ENCODE peak calls at places on chromosomes 5 and 9, in seven cellular contexts. F is GM12878, Z is HCT116, S is K562, Y is SK-N-SH, V is HepG2, X is H1. B is an unnamed sample.

GRCh38 chr5:41736641-41737040 is 133.6 kb downstream of the OXCT1 start:
- DNase-seq in S (no peak), Y (no peak), Z (no peak), V (no peak), F (no peak), X (no peak), B (no peak)

GRCh38 chr5:152092580-152092979 is 167.9 kb upstream of the GLRA1 start:
- DNase-seq in S (no peak), X (no peak), Y (no peak), Z (no peak), F (no peak), V (no peak), B (no peak)

GRCh38 chr9:73152953-73153352 is 1.3 kb downstream of the ANXA1 start:
- DNase-seq in V (no peak), F (peak; percentile 20), Y (no peak), X (no peak), S (no peak), Z (no peak), B (peak; percentile 43)

GRCh38 chr9:116499986-116500871 is 186.9 kb upstream of the TRIM32 start:
- DNase-seq in F (no peak), Z (peak; percentile 49), X (no peak), Y (no peak), V (no peak), S (peak; percentile 25), B (no peak)

GRCh38 chr9:131813116-131813515 is 73.2 kb upstream of the RAPGEF1 start:
- DNase-seq in F (no peak), X (no peak), Z (no peak), V (no peak), Y (no peak), S (no peak), B (no peak)

GRCh38 chr5:131275996-131276535 is 12.2 kb downstream of the CDC42SE2 start:
- DNase-seq in Y (no peak), F (no peak), X (no peak), Z (no peak), S (no peak), V (no peak), B (no peak)

GRCh38 chr5:61603211-61603908 is 271.3 kb downstream of the ZSWIM6 start:
- DNase-seq in V (no peak), S (no peak), Z (no peak), Y (peak; percentile 59), F (no peak), X (no peak), B (no peak)

GRCh38 chr9:24051587-24051986 is 225.5 kb upstream of the ELAVL2 start:
- DNase-seq in S (no peak), V (no peak), Z (no peak), Y (no peak), F (no peak), X (no peak), B (no peak)

GRCh38 chr5:151742870-151743294 is 15.5 kb downstream of the ATOX1 start:
- DNase-seq in X (no peak), Y (peak; percentile 62), S (peak; percentile 35), F (no peak), Z (peak; percentile 56), V (peak; percentile 41), B (peak; percentile 58)

GRCh38 chr5:90528704-90529233 is 615 bp downstream of the LYSMD3 start:
- DNase-seq in Z (no peak), F (no peak), Y (peak; percentile 10), V (no peak), S (peak; percentile 22), X (no peak), B (peak; percentile 54)

GRCh38 chr9:105333076-105333475 is 88.6 kb downstream of the SLC44A1 start:
- DNase-seq in V (no peak), X (no peak), S (no peak), F (no peak), Y (no peak), Z (no peak), B (no peak)

GRCh38 chr9:105341784-105342183 is 97.3 kb downstream of the SLC44A1 start:
- DNase-seq in F (no peak), S (no peak), X (no peak), V (no peak), Z (no peak), Y (no peak), B (peak; percentile 30)

GRCh38 chr9:136546697-136547481 is 1.0 kb upstream of the NOTCH1 start:
- DNase-seq in X (no peak), V (no peak), F (no peak), Y (peak; percentile 62), Z (no peak), S (no peak), B (peak; percentile 57)
- H3K9ac ChIP-seq in X (no peak overlapping the region), V (no peak overlapping the region), F (peak overlapping the region; percentile 86), Y (peak overlapping the region; percentile 81), Z (peak overlapping the region; percentile 94), S (peak overlapping the region; percentile 51), B (peak overlapping the region; percentile 77)

GRCh38 chr5:109653840-109654239 is 35.9 kb upstream of the MAN2A1 start:
- DNase-seq in Y (no peak), S (no peak), X (no peak), F (no peak), Z (no peak), V (no peak), B (no peak)

GRCh38 chr5:109653042-109653441 is 36.7 kb upstream of the MAN2A1 start:
- DNase-seq in X (no peak), F (no peak), Y (no peak), V (no peak), Z (no peak), S (no peak), B (no peak)

GRCh38 chr5:109652096-109652495 is 37.6 kb upstream of the MAN2A1 start:
- DNase-seq in Z (no peak), S (no peak), V (no peak), F (no peak), Y (no peak), X (no peak), B (no peak)

GRCh38 chr5:109655841-109656240 is 33.9 kb upstream of the MAN2A1 start:
- DNase-seq in Z (no peak), Y (no peak), F (no peak), X (no peak), S (no peak), V (no peak), B (no peak)

DNA sequence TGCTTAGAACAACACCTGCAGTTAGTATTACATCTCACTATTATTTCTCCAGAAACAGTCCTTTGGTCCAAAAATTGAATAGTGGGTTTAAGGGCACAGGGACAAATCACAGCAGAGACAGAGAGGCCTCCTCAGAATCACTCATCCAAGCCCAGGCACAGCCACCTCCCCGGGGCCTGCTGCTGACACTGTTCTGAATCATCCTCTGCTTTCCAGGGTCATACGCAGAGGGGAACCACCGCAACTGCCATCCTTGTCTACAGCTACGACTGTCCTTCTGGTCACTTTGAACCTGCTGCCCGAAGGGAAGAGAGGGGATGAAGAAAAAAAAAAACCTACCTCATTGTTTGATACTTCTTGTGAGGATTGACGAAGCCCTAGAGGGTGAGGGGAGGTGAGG is 35.3 kb upstream of the MAN2A1 start:
- DNase-seq in Y (no peak), Z (no peak), F (no peak), X (no peak), V (no peak), S (no peak), B (no peak)
- TF ChIP-seq MAX in Y (no peak), Z (no peak), F (no peak), X (no peak), V (no peak), S (no peak), B (no peak)

GRCh38 chr5:179224741-179225140 is 120.5 kb downstream of the ADAMTS2 start:
- DNase-seq in X (no peak), V (no peak), Y (no peak), Z (no peak), F (no peak), S (no peak), B (no peak)

GRCh38 chr5:179226696-179227095 is 118.6 kb downstream of the ADAMTS2 start:
- DNase-seq in X (no peak), Z (no peak), S (no peak), V (no peak), Y (no peak), F (no peak), B (no peak)

GRCh38 chr5:179227196-179227577 is 118.1 kb downstream of the ADAMTS2 start:
- DNase-seq in Z (no peak), V (no peak), S (no peak), X (no peak), F (no peak), Y (no peak), B (no peak)

GRCh38 chr5:179223961-179224360 is 121.3 kb downstream of the ADAMTS2 start:
- DNase-seq in Y (no peak), Z (no peak), V (no peak), X (no peak), F (no peak), S (no peak), B (no peak)

GRCh38 chr5:179225387-179225786 is 119.9 kb downstream of the ADAMTS2 start:
- DNase-seq in X (no peak), F (no peak), S (no peak), Z (no peak), Y (no peak), V (no peak), B (no peak)
- H3K79me2 ChIP-seq in X (no peaks in the 10 kb centered on the region), F (no peaks in the 10 kb centered on the region), S (no peaks in the 10 kb centered on the region), Z (no peaks in the 10 kb centered on the region), Y (no peaks in the 10 kb centered on the region), V (no peaks in the 10 kb centered on the region), B (no peaks in the 10 kb centered on the region)

GRCh38 chr9:128918921-128919320 is 1.9 kb upstream of the PHYHD1 start:
- DNase-seq in F (no peak), S (no peak), Y (no peak), V (no peak), X (no peak), Z (no peak), B (no peak)

GRCh38 chr9:128916204-128916603 is 4.6 kb upstream of the PHYHD1 start:
- DNase-seq in V (no peak), Y (no peak), Z (no peak), S (no peak), X (no peak), F (no peak), B (no peak)

GRCh38 chr9:128916745-128917144 is 4.0 kb upstream of the PHYHD1 start:
- DNase-seq in F (no peak), S (no peak), Z (no peak), X (no peak), V (no peak), Y (no peak), B (no peak)

GRCh38 chr9:128919409-128919808 is 1.4 kb upstream of the PHYHD1 start:
- DNase-seq in V (peak; percentile 50), S (no peak), Y (no peak), F (no peak), X (no peak), Z (no peak), B (no peak)

DNA sequence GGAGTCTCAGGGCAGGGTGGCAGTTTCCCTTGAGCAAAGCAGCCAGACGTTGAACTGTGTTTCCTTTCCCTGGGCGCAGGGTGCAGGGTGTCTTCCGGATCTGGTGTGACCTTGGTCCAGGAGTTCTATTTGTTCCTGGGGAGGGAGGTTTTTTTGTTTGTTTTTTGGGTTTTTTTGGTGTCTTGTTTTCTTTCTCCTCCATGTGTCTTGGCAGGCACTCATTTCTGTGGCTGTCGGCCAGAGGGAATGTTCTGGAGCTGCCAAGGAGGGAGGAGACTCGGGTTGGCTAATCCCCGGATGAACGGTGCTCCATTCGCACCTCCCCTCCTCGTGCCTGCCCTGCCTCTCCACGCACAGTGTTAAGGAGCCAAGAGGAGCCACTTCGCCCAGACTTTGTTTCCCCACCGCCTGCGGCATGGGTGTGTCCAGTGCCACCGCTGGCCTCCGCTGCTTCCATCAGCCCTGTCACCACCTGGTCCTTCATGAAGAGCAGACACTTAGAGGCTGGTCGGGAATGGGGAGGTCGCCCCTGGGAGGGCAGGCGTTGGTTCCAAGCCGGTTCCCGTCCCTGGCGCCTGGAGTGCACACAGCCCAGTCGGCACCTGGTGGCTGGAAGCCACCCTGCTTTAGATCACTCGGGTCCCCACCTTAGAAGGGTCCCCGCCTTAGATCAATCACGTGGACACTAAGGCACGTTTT is 3.5 kb upstream of the PHYHD1 start:
- DNase-seq in X (no peak), F (no peak), S (no peak), Y (no peak), V (peak; percentile 61), Z (no peak), B (peak; percentile 86)
- H3K9ac ChIP-seq in X (no peak overlapping the region), F (no peak overlapping the region), S (no peak overlapping the region), Y (no peak overlapping the region), V (no peak overlapping the region), Z (no peak overlapping the region), B (no peak overlapping the region)